ENCODE peak calls at places on chromosomes 12 and 14, in ten cellular contexts. I, P, G, H, L, N, X, O, Z and S are unnamed samples.

GRCh38 chr14:102795060-102795925 is 18.0 kb downstream of the TRAF3 start:
- DNase-seq in H (peak), I (peak), O (no peak), Z (no peak), G (no peak), N (peak), X (no peak), L (peak), P (no peak), S (no peak)

GRCh38 chr12:110039085-110039807 is 9.1 kb downstream of the C12orf76 start:
- DNase-seq in G (no peak), O (no peak), I (peak), H (peak), P (no peak), Z (no peak), X (no peak), N (peak), L (peak), S (no peak)

GRCh38 chr14:80681651-80682050 is 259.9 kb downstream of the CEP128 start:
- DNase-seq in L (no peak), P (no peak), H (no peak), G (no peak), N (no peak), X (no peak), I (no peak), Z (no peak), O (no peak), S (no peak)

GRCh38 chr14:100560999-100561398 is 26.2 kb downstream of the BEGAIN start:
- DNase-seq in P (no peak), H (no peak), O (no peak), I (no peak), Z (no peak), N (no peak), L (no peak), X (no peak), G (no peak), S (no peak)

GRCh38 chr14:26328766-26329165 is 269.1 kb downstream of the NOVA1 start:
- DNase-seq in N (no peak), O (no peak), L (no peak), H (no peak), G (no peak), X (no peak), Z (no peak), P (no peak), I (no peak), S (no peak)

GRCh38 chr12:92297932-92298681 is 152.5 kb upstream of the BTG1 start:
- DNase-seq in P (no peak), H (no peak), L (peak), X (no peak), I (no peak), N (peak), O (peak), Z (no peak), G (no peak), S (no peak)

GRCh38 chr12:120118710-120119097 is 2.2 kb upstream of the RAB35 start:
- DNase-seq in H (no peak), O (peak), X (no peak), L (no peak), Z (no peak), P (no peak), N (no peak), I (no peak), G (no peak), S (no peak)

GRCh38 chr14:67187210-67187609 is 2.0 kb upstream of the GARIN2 start:
- DNase-seq in P (no peak), X (no peak), I (no peak), O (no peak), Z (no peak), N (peak), G (no peak), L (peak), H (no peak), S (no peak)

GRCh38 chr12:121795029-121795977 is 1.8 kb upstream of the RHOF start:
- DNase-seq in N (peak), G (peak), I (peak), H (peak), X (peak), Z (peak), O (peak), P (peak), L (peak), S (no peak)

GRCh38 chr14:89771251-89771650 is 183.3 kb downstream of the EFCAB11 start:
- DNase-seq in Z (no peak), N (peak), I (no peak), L (peak), G (no peak), H (no peak), P (no peak), X (no peak), O (no peak), S (no peak)

GRCh38 chr14:51283402-51283825 is 43.4 kb downstream of the TMX1 start:
- DNase-seq in P (no peak), L (peak), I (no peak), X (no peak), G (peak), N (peak), H (no peak), O (peak), Z (no peak), S (peak)

GRCh38 chr12:130583800-130584199 is 132.3 kb downstream of the RIMBP2 start:
- DNase-seq in I (no peak), P (no peak), G (no peak), L (no peak), Z (no peak), N (no peak), X (no peak), H (no peak), O (no peak), S (no peak)

GRCh38 chr14:49861581-49861922 is 9.0 kb upstream of the NEMF start:
- DNase-seq in L (peak), Z (peak), G (peak), I (peak), O (peak), X (peak), N (peak), H (peak), P (peak), S (no peak)

GRCh38 chr12:64923536-64923935 is 99.1 kb downstream of the TBC1D30 start:
- DNase-seq in I (no peak), Z (no peak), O (no peak), N (no peak), L (no peak), G (no peak), X (no peak), P (no peak), H (no peak), S (no peak)

GRCh38 chr12:51911788-51912711 is 4.7 kb downstream of the ACVRL1 start:
- DNase-seq in L (no peak), O (no peak), I (peak), X (no peak), Z (no peak), P (no peak), H (peak), G (peak), N (peak), S (no peak)

GRCh38 chr12:83016226-83016835 is 329.6 kb downstream of the TMTC2 start:
- DNase-seq in G (no peak), H (no peak), O (no peak), P (no peak), I (no peak), L (peak), X (no peak), Z (no peak), N (peak), S (no peak)

GRCh38 chr12:63900922-63901793 is 56.7 kb downstream of the SRGAP1 start:
- DNase-seq in N (no peak), P (no peak), I (no peak), O (no peak), H (no peak), G (no peak), Z (no peak), L (no peak), X (no peak), S (no peak)

GRCh38 chr12:15631007-15631715 is 158.0 kb downstream of the EPS8 start:
- DNase-seq in L (no peak), X (no peak), G (peak), N (no peak), P (no peak), O (no peak), I (no peak), H (no peak), Z (no peak), S (no peak)

GRCh38 chr12:121170581-121171260 is 38.0 kb downstream of the P2RX7 start:
- DNase-seq in I (no peak), O (no peak), L (peak), Z (no peak), G (no peak), P (no peak), N (no peak), X (no peak), H (no peak), S (no peak)

GRCh38 chr12:1115471-1116242 is 124.6 kb downstream of the ERC1 start:
- DNase-seq in X (no peak), O (no peak), G (no peak), P (no peak), L (peak), H (no peak), N (peak), I (no peak), Z (no peak), S (no peak)

GRCh38 chr12:4997939-4998338 is 45.7 kb upstream of the KCNA5 start:
- DNase-seq in N (peak), O (no peak), G (no peak), H (no peak), P (no peak), Z (no peak), L (peak), X (no peak), I (no peak), S (no peak)

GRCh38 chr14:85399196-85399595 is 130.7 kb upstream of the FLRT2 start:
- DNase-seq in X (no peak), H (no peak), O (no peak), Z (no peak), N (peak), G (no peak), I (no peak), P (no peak), L (no peak), S (no peak)

GRCh38 chr12:90682398-90682797 is 272.6 kb downstream of the CCER1 start:
- DNase-seq in G (no peak), X (no peak), N (peak), O (no peak), H (no peak), P (no peak), Z (no peak), L (peak), I (no peak), S (no peak)

GRCh38 chr12:47188576-47189441 is 109.0 kb upstream of the AMIGO2 start:
- DNase-seq in N (peak), L (peak), P (no peak), I (no peak), X (no peak), H (no peak), Z (no peak), O (no peak), G (no peak), S (no peak)

GRCh38 chr12:45509187-45509586 is 220.3 kb upstream of the ARID2 start:
- DNase-seq in N (no peak), X (no peak), P (no peak), G (peak), O (no peak), L (no peak), H (no peak), Z (no peak), I (no peak), S (peak)

GRCh38 chr12:6311822-6312528 is 1.5 kb downstream of the PLEKHG6 start:
- DNase-seq in X (no peak), Z (no peak), N (no peak), P (no peak), H (no peak), I (no peak), G (no peak), O (no peak), L (no peak), S (no peak)

GRCh38 chr12:95231190-95231589 is 13.6 kb downstream of the VEZT start:
- DNase-seq in G (no peak), O (no peak), L (peak), Z (no peak), N (peak), I (no peak), X (no peak), H (no peak), P (no peak), S (no peak)

GRCh38 chr12:109305547-109305946 is 3.5 kb downstream of the FOXN4 start:
- DNase-seq in L (no peak), P (no peak), X (no peak), Z (no peak), N (no peak), O (no peak), G (no peak), H (no peak), I (no peak), S (no peak)

GRCh38 chr12:115354007-115354452 is 670.1 kb upstream of the TBX3 start:
- DNase-seq in I (peak), G (no peak), L (peak), Z (no peak), P (no peak), H (peak), N (peak), O (no peak), X (no peak), S (no peak)

GRCh38 chr14:59249029-59249428 is 60.6 kb downstream of the DAAM1 start:
- DNase-seq in H (no peak), X (no peak), Z (no peak), N (no peak), P (no peak), L (no peak), I (no peak), G (no peak), O (no peak), S (no peak)

GRCh38 chr12:124597041-124597440 is 29.6 kb upstream of the NCOR2 start:
- DNase-seq in O (no peak), N (no peak), X (no peak), G (no peak), L (no peak), H (no peak), P (no peak), I (no peak), Z (no peak), S (no peak)

GRCh38 chr12:124601699-124602098 is 34.3 kb upstream of the NCOR2 start:
- DNase-seq in O (no peak), H (no peak), P (no peak), Z (no peak), I (no peak), X (no peak), N (no peak), G (no peak), L (no peak), S (no peak)

GRCh38 chr12:124595444-124595843 is 28.0 kb upstream of the NCOR2 start:
- DNase-seq in I (no peak), N (no peak), O (no peak), L (no peak), G (no peak), Z (no peak), X (no peak), H (no peak), P (no peak), S (no peak)

GRCh38 chr12:124603143-124603542 is 35.7 kb upstream of the NCOR2 start:
- DNase-seq in P (peak), Z (no peak), H (no peak), X (no peak), O (no peak), I (no peak), G (no peak), L (no peak), N (no peak), S (no peak)

GRCh38 chr12:124599074-124599999 is 31.9 kb upstream of the NCOR2 start:
- DNase-seq in H (no peak), L (peak), I (no peak), Z (no peak), N (peak), G (no peak), P (no peak), X (no peak), O (no peak), S (no peak)
- TF ChIP-seq CTCF in H (no peak), L (peak), I (no peak), Z (no peak), N (peak), G (no peak), P (no peak), X (no peak), O (no peak), S (no peak)

GRCh38 chr12:2347137-2347843 is 294.5 kb downstream of the CACNA1C start:
- DNase-seq in N (no peak), L (no peak), G (no peak), O (no peak), X (no peak), P (no peak), Z (no peak), I (no peak), H (no peak), S (no peak)

GRCh38 chr12:2347844-2348476 is 295.2 kb downstream of the CACNA1C start:
- DNase-seq in L (no peak), Z (no peak), X (no peak), I (no peak), O (no peak), H (no peak), G (no peak), P (no peak), N (no peak), S (no peak)

GRCh38 chr12:2346405-2346804 is 293.6 kb downstream of the CACNA1C start:
- DNase-seq in G (no peak), Z (no peak), L (no peak), P (no peak), H (no peak), O (no peak), X (no peak), I (no peak), N (no peak), S (no peak)

GRCh38 chr12:2345902-2346301 is 293.1 kb downstream of the CACNA1C start:
- DNase-seq in X (no peak), H (no peak), I (no peak), O (no peak), P (no peak), N (no peak), Z (no peak), L (no peak), G (no peak), S (no peak)

GRCh38 chr12:2348477-2348852 is 295.7 kb downstream of the CACNA1C start:
- DNase-seq in G (no peak), N (no peak), P (no peak), H (no peak), X (no peak), Z (no peak), O (no peak), I (no peak), L (no peak), S (no peak)
- TF ChIP-seq CTCF in G (no peak), N (no peak), P (no peak), H (no peak), X (no peak), Z (no peak), O (no peak), I (no peak), L (no peak), S (no peak)

DNA sequence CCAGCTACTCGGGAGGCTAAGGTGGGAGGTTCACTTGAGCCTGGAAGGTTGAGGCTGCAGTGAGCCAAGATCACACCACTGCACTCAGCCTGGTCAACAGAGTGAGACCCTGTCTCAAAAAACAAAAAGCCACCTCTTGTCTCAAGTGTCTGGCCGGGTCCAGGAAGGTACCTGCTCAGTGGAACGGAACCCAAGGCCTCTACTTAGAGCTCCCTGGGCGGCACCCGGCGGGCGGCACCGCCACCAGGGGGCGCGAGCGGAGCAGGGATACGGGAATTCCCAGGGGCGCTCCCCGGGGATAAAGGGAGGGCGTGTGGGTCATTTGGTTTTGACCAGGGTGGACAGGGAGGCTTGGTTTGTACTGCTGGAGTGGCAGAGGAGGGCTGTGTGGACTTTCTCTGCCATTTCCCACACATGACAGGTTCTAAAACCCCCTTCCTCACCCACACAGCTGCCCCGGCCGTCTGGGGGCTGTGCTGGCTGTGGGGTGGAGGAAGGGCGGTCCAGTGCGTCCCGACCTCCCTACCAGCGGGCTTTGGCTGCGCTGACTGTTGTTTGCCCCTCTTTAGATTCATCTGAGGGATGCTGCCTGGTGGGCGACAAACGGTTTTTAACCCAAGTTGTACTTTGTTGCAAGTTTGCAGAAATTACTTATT is 91.4 kb downstream of the SETD3 start:
- DNase-seq in P (no peak), N (peak), O (peak), X (no peak), Z (no peak), G (no peak), H (peak), I (peak), L (peak), S (no peak)
- TF ChIP-seq CTCF in P (no peak), N (peak), O (peak), X (no peak), Z (peak), G (no peak), H (peak), I (peak), L (peak), S (peak)

DNA sequence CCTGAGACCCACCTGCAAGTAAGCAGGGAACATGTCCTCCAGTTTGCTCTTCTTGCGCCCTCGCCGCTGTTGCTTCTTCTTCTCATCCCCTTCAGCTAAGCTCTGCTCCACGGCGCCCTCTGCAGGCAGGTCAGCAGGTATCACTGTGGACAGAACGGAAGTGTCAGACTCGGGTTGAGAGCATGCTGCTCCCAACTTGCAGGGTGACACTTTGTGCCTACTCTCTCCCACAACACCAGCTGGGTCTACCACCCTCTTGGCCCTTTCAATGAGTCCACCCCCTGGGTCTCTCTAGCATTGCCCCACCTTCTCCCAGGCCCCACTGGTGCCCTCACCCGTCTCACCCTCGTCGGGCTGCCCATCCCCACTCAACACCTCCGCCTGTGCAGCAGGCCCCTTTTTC is 16.7 kb downstream of the KMT2D start:
- DNase-seq in P (no peak), H (peak), L (peak), X (no peak), Z (peak), G (no peak), O (peak), N (peak), I (peak), S (no peak)
- TF ChIP-seq CTCF in P (peak), H (peak), L (peak), X (peak), Z (peak), G (peak), O (peak), N (peak), I (peak), S (peak)

GRCh38 chr14:21735639-21736307 is 62.2 kb upstream of the OR4E1 start:
- DNase-seq in L (no peak), I (no peak), G (no peak), O (no peak), N (no peak), P (no peak), X (no peak), Z (no peak), H (no peak), S (no peak)

GRCh38 chr14:21735200-21735599 is 61.6 kb upstream of the OR4E1 start:
- DNase-seq in H (no peak), O (no peak), N (no peak), G (no peak), X (no peak), I (no peak), P (no peak), L (no peak), Z (no peak), S (no peak)

GRCh38 chr14:21729703-21730212 is 56.1 kb upstream of the OR4E1 start:
- DNase-seq in L (no peak), Z (no peak), P (no peak), X (no peak), O (no peak), H (no peak), I (no peak), N (no peak), G (no peak), S (no peak)

GRCh38 chr14:21734457-21735074 is 60.9 kb upstream of the OR4E1 start:
- DNase-seq in L (peak), G (peak), N (peak), I (no peak), H (peak), O (peak), X (no peak), Z (no peak), P (no peak), S (peak)
- TF ChIP-seq CTCF in L (peak), G (peak), N (peak), I (peak), H (peak), O (peak), X (peak), Z (peak), P (peak), S (peak)

GRCh38 chr12:118356809-118357326 is 15.8 kb downstream of the TAOK3 start:
- DNase-seq in Z (no peak), G (peak), O (peak), I (no peak), P (no peak), N (peak), H (no peak), L (peak), X (no peak), S (no peak)

GRCh38 chr12:118357327-118358007 is 15.2 kb downstream of the TAOK3 start:
- DNase-seq in P (no peak), O (peak), L (peak), X (no peak), N (peak), I (peak), H (peak), G (peak), Z (peak), S (no peak)

GRCh38 chr12:118358008-118358359 is 14.7 kb downstream of the TAOK3 start:
- DNase-seq in G (no peak), P (no peak), I (no peak), N (no peak), X (no peak), L (no peak), Z (no peak), H (no peak), O (no peak), S (no peak)

GRCh38 chr12:118359541-118359915 is 13.2 kb downstream of the TAOK3 start:
- DNase-seq in N (no peak), X (no peak), P (no peak), L (no peak), I (peak), O (peak), H (peak), G (no peak), Z (no peak), S (no peak)

GRCh38 chr12:118358607-118359540 is 13.8 kb downstream of the TAOK3 start:
- DNase-seq in L (no peak), P (no peak), H (no peak), X (no peak), G (peak), Z (no peak), O (peak), N (no peak), I (no peak), S (no peak)
- TF ChIP-seq CTCF in L (no peak), P (no peak), H (no peak), X (no peak), G (no peak), Z (no peak), O (no peak), N (no peak), I (no peak), S (no peak)